ENCODE peak calls at places on chromosomes 5 and 9, in ten cellular contexts. O is stimulated activated naive CD4-positive, alpha-beta T cell; T is effector memory CD8-positive, alpha-beta T cell; U is stimulated activated CD4-positive, alpha-beta T cell treated with anti-CD3 and anti-CD28 coated beads, Interleukin-12 subunit alpha, Interleukin-12 subunit beta, amount 100 ng/mL, for 4 hours; R is EL; Q is T1000; X is DMS53; P is NCI-H510A treated with DMSO at 0.1 percent for 48 hours; L is effector CD4-positive, alpha-beta T cell; C is cerebellum. S is an unnamed sample.

GRCh38 chr5:43895876-43896275 is 292.9 kb downstream of the NNT start:
- DNase-seq in R (no peak), T (no peak), O (no peak), X (no peak), P (no peak), Q (no peak), L (no peak), U (no peak), C (no peak), S (no peak)

GRCh38 chr5:113354056-113354455 is 80.7 kb downstream of the TSSK1B start:
- DNase-seq in T (no peak), O (no peak), U (no peak), L (no peak), X (no peak), R (no peak), C (no peak), P (no peak), Q (no peak), S (no peak)

GRCh38 chr5:21685536-21685935 is 1167.6 kb downstream of the CDH12 start:
- DNase-seq in C (no peak), P (no peak), T (no peak), Q (no peak), R (no peak), O (no peak), L (no peak), X (no peak), U (no peak), S (no peak)

GRCh38 chr5:148384389-148384756 is 615 bp downstream of the FBXO38 start:
- DNase-seq in O (no peak), U (no peak), L (no peak), P (no peak), R (no peak), T (no peak), C (peak; percentile 0), X (peak; percentile 53), Q (no peak), S (no peak)

GRCh38 chr5:1162276-1162675 is 39.1 kb upstream of the SLC6A19 start:
- DNase-seq in P (no peak), X (no peak), T (no peak), O (no peak), R (no peak), Q (no peak), L (no peak), C (no peak), U (no peak), S (no peak)

GRCh38 chr9:133396952-133397351 is 20.8 kb downstream of the STKLD1 start:
- DNase-seq in U (no peak), O (no peak), P (no peak), C (no peak), R (peak; percentile 39), X (peak; percentile 41), L (no peak), Q (no peak), T (no peak), S (no peak)

GRCh38 chr9:96620832-96621269 is 1.2 kb upstream of the CDC14B start:
- DNase-seq in X (no peak), T (no peak), C (no peak), O (no peak), L (no peak), U (no peak), R (no peak), Q (no peak), P (no peak), S (no peak)

GRCh38 chr5:14141764-14142163 is 1.4 kb upstream of the TRIO start:
- DNase-seq in O (no peak), T (no peak), R (no peak), P (no peak), L (no peak), U (no peak), C (no peak), Q (no peak), X (no peak), S (no peak)

GRCh38 chr5:172059661-172060100 is 53.2 kb upstream of the FBXW11 start:
- DNase-seq in C (no peak), R (peak; percentile 25), O (no peak), U (no peak), L (no peak), X (peak; percentile 47), P (peak; percentile 6), Q (no peak), T (no peak), S (peak; percentile 25)

GRCh38 chr5:138967806-138968448 is 92.8 kb upstream of the LRRTM2 start:
- DNase-seq in C (no peak), Q (no peak), L (no peak), X (peak; percentile 88), O (no peak), R (no peak), U (no peak), P (peak; percentile 78), T (no peak), S (no peak)

GRCh38 chr5:29263836-29264235 is 1929.7 kb upstream of the CDH6 start:
- DNase-seq in C (no peak), R (no peak), U (no peak), L (no peak), T (no peak), O (no peak), P (no peak), X (no peak), Q (no peak), S (no peak)

GRCh38 chr5:64147849-64148441 is 17.7 kb upstream of the RNF180 start:
- DNase-seq in Q (no peak), C (peak; percentile 63), R (peak; percentile 41), X (peak; percentile 71), T (no peak), L (no peak), P (peak; percentile 20), U (no peak), O (no peak), S (no peak)

GRCh38 chr5:42579320-42579719 is 156.1 kb downstream of the GHR start:
- DNase-seq in C (no peak), O (no peak), Q (no peak), R (no peak), L (no peak), P (no peak), T (no peak), X (peak; percentile 11), U (no peak), S (no peak)

GRCh38 chr5:178454308-178454707 is 135.9 kb downstream of the COL23A1 start:
- DNase-seq in C (no peak), U (no peak), Q (no peak), T (no peak), P (no peak), O (no peak), X (no peak), L (no peak), R (no peak), S (no peak)

GRCh38 chr9:130450344-130451003 is 5.7 kb downstream of the ASS1 start:
- DNase-seq in O (no peak), P (no peak), U (no peak), Q (no peak), R (no peak), L (no peak), T (no peak), C (no peak), X (peak; percentile 95), S (no peak)

GRCh38 chr5:84634256-84634655 is 249.6 kb upstream of the EDIL3 start:
- DNase-seq in P (no peak), O (no peak), Q (no peak), U (no peak), C (no peak), L (no peak), X (no peak), T (no peak), R (no peak), S (no peak)

GRCh38 chr5:69484891-69485290 is 7.7 kb upstream of the OCLN start:
- DNase-seq in Q (no peak), T (no peak), L (no peak), X (no peak), U (no peak), R (peak; percentile 59), C (no peak), P (no peak), O (no peak), S (no peak)

GRCh38 chr5:68330564-68330963 is 115.0 kb downstream of the PIK3R1 start:
- DNase-seq in C (no peak), R (peak; percentile 38), P (no peak), U (no peak), T (no peak), X (no peak), Q (no peak), O (no peak), L (no peak), S (no peak)

GRCh38 chr5:156893517-156893916 is 43.4 kb downstream of the PPP1R2B start:
- DNase-seq in P (no peak), L (no peak), Q (no peak), U (no peak), O (no peak), R (no peak), X (no peak), T (no peak), C (no peak), S (no peak)

GRCh38 chr9:134522976-134523375 is 118.6 kb upstream of the COL5A1 start:
- DNase-seq in R (no peak), Q (no peak), P (no peak), L (no peak), C (no peak), X (no peak), O (no peak), T (no peak), U (no peak), S (no peak)

GRCh38 chr5:131536211-131536826 is 98.7 kb downstream of the RAPGEF6 start:
- DNase-seq in L (no peak), X (peak; percentile 96), R (no peak), C (peak; percentile 41), O (no peak), Q (no peak), P (peak; percentile 40), T (no peak), U (no peak), S (no peak)

GRCh38 chr9:114532561-114533237 is 27.4 kb upstream of the WHRN start:
- DNase-seq in C (no peak), R (no peak), T (no peak), O (no peak), X (no peak), Q (no peak), L (no peak), U (no peak), P (no peak), S (no peak)

GRCh38 chr5:167982-168660 is 23.2 kb upstream of the LRRC14B start:
- DNase-seq in U (no peak), R (peak; percentile 99), X (no peak), O (no peak), C (no peak), Q (peak; percentile 12), L (no peak), P (no peak), T (no peak), S (peak; percentile 91)

GRCh38 chr9:110752766-110753165 is 84.2 kb downstream of the MUSK start:
- DNase-seq in O (no peak), Q (peak; percentile 60), T (no peak), C (no peak), P (no peak), X (peak; percentile 1), U (no peak), R (peak; percentile 98), L (no peak), S (peak; percentile 69)

GRCh38 chr5:163809480-163809879 is 304.1 kb downstream of the MAT2B start:
- DNase-seq in P (no peak), Q (no peak), T (no peak), X (no peak), L (no peak), R (no peak), U (no peak), O (no peak), C (no peak), S (no peak)

GRCh38 chr5:74326571-74327338 is 313.8 kb downstream of the ENC1 start:
- DNase-seq in T (peak; percentile 53), P (peak; percentile 6), R (peak; percentile 97), L (no peak), O (no peak), Q (peak; percentile 76), X (peak; percentile 90), U (peak; percentile 22), C (no peak), S (peak; percentile 49)

GRCh38 chr5:91027316-91027937 is 355.7 kb downstream of the ARRDC3 start:
- DNase-seq in P (peak; percentile 3), O (no peak), Q (no peak), L (no peak), X (peak; percentile 42), R (no peak), T (no peak), C (no peak), U (no peak), S (no peak)

GRCh38 chr5:77129386-77129785 is 42.3 kb upstream of the ZBED3 start:
- DNase-seq in C (no peak), P (no peak), R (peak; percentile 39), X (peak; percentile 47), L (no peak), U (no peak), O (peak; percentile 2), Q (no peak), T (no peak), S (no peak)

S was measured in H54.